ENCODE peak calls at places on chromosomes 4 and X, in seven cellular contexts. O is heart right ventricle; F is heart left ventricle; V is GM23248; P is upper lobe of right lung; A is kidney epithelial cell; B is effector memory CD4-positive, alpha-beta T cell. Q is an unnamed sample.

GRCh38 chr4:182307746-182308145 is 64.5 kb downstream of the TENM3 start:
- DNase-seq in O (no peak), F (no peak), V (peak; percentile 12), P (no peak), A (peak; percentile 95), B (no peak), Q (no peak)

GRCh38 chrX:39418936-39419659 is 617.8 kb downstream of the MID1IP1 start:
- DNase-seq in O (peak; percentile 42), F (peak; percentile 37), V (no peak), P (no peak), A (no peak), B (no peak), Q (peak; percentile 76)

GRCh38 chr4:10180927-10181744 is 64.5 kb upstream of the WDR1 start:
- DNase-seq in O (no peak), F (no peak), V (peak; percentile 84), P (no peak), A (no peak), B (no peak), Q (no peak)

GRCh38 chr4:123892368-123892961 is 495.9 kb downstream of the SPRY1 start:
- DNase-seq in O (no peak), F (no peak), V (peak; percentile 2), P (no peak), A (no peak), B (no peak), Q (no peak)

GRCh38 chr4:3371038-3371437 is 70.7 kb upstream of the HGFAC start:
- DNase-seq in O (no peak), F (no peak), V (peak; percentile 7), P (no peak), A (no peak), B (no peak), Q (no peak)

GRCh38 chr4:151859646-151860045 is 98.8 kb upstream of the GATB start:
- DNase-seq in O (no peak), F (no peak), V (no peak), P (no peak), A (no peak), B (no peak), Q (no peak)

GRCh38 chrX:153687121-153688039 is at the start of gene SLC6A8:
- DNase-seq in O (peak; percentile 80), F (peak; percentile 79), V (peak; percentile 77), P (peak; percentile 80), A (no peak), B (peak; percentile 24), Q (peak; percentile 90)

GRCh38 chr4:8198206-8198905 is 734 bp upstream of the SH3TC1 start:
- DNase-seq in O (no peak), F (no peak), V (no peak), P (peak; percentile 81), A (no peak), B (no peak), Q (no peak)

GRCh38 chrX:28133763-28134162 is 152.5 kb upstream of the DCAF8L1 start:
- DNase-seq in O (no peak), F (no peak), V (no peak), P (no peak), A (no peak), B (no peak), Q (no peak)

GRCh38 chr4:36399762-36400353 is 118.4 kb downstream of the DTHD1 start:
- DNase-seq in O (no peak), F (no peak), V (peak; percentile 14), P (no peak), A (no peak), B (peak; percentile 17), Q (no peak)

GRCh38 chr4:70240192-70240591 is 2.2 kb upstream of the CSN3 start:
- DNase-seq in O (no peak), F (no peak), V (no peak), P (no peak), A (no peak), B (no peak), Q (no peak)

GRCh38 chr4:126124817-126125216 is 810.1 kb downstream of the FAT4 start:
- DNase-seq in O (no peak), F (no peak), V (no peak), P (no peak), A (no peak), B (no peak), Q (no peak)

GRCh38 chr4:153153339-153153851 is 50.8 kb upstream of the TRIM2 start:
- DNase-seq in O (peak; percentile 30), F (peak; percentile 39), V (peak; percentile 76), P (peak; percentile 78), A (no peak), B (peak; percentile 67), Q (peak; percentile 45)

GRCh38 chr4:153152453-153153338 is 51.5 kb upstream of the TRIM2 start:
- DNase-seq in O (peak; percentile 30), F (peak; percentile 30), V (peak; percentile 53), P (peak; percentile 72), A (no peak), B (peak; percentile 37), Q (peak; percentile 71)

GRCh38 chr4:153151535-153152452 is 52.4 kb upstream of the TRIM2 start:
- DNase-seq in O (no peak), F (peak; percentile 29), V (peak; percentile 45), P (peak; percentile 89), A (peak; percentile 71), B (peak; percentile 41), Q (peak; percentile 63)

GRCh38 chr4:153156263-153156662 is 48.0 kb upstream of the TRIM2 start:
- DNase-seq in O (no peak), F (no peak), V (peak; percentile 10), P (no peak), A (no peak), B (no peak), Q (no peak)

GRCh38 chr4:153154010-153154975 is 50.0 kb upstream of the TRIM2 start:
- DNase-seq in O (no peak), F (no peak), V (peak; percentile 60), P (no peak), A (no peak), B (peak; percentile 14), Q (no peak)
- H3K4me3 ChIP-seq in O (no peak overlapping the region), F (peak overlapping the region; percentile 53), V (peak overlapping the region; percentile 72), P (peak overlapping the region; percentile 62), A (peak overlapping the region; percentile 62), B (peak overlapping the region; percentile 77), Q (peak overlapping the region; percentile 54)

DNA sequence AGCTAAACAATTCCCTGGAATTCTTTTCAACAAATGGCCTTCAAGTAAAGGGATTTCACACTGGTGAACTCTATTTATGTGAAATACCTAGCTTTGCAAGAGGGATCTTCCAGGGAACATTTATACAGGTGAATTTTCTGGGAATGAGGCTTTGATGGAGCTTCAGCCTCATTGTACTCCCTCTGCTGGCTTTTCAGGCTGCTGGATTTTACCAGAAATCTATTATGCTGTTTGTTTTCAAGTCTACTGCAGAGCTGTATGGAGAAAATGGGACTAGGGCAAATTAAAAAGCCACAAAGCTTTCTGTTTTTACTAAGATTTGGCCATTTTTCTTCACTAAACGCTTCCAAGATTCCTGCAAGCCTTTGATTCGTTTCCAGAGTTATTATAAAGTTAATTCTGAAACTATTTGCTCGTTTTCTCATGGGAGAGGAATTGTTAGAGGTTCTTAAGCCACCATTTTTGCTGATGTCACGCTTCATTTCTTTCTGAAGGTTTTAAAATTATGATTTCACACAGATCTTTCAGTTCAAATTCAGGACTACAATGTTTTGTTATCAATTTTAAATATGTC is 31.6 kb downstream of the KDM6A start:
- DNase-seq in O (no peak), F (no peak), V (peak; percentile 26), P (no peak), A (no peak), B (no peak), Q (no peak)
- H3K4me3 ChIP-seq in O (no peak overlapping the region), F (no peak overlapping the region), V (peak overlapping the region; percentile 19), P (no peak overlapping the region), A (no peak overlapping the region), B (no peak overlapping the region), Q (no peak overlapping the region)

GRCh38 chr4:175935016-175935661 is 123.1 kb upstream of the GPM6A start:
- DNase-seq in O (no peak), F (no peak), V (no peak), P (no peak), A (no peak), B (no peak), Q (no peak)
- H3K4me3 ChIP-seq in O (no peak overlapping the region), F (no peak overlapping the region), V (no peak overlapping the region), P (no peak overlapping the region), A (no peak overlapping the region), B (no peak overlapping the region), Q (no peak overlapping the region)

DNA sequence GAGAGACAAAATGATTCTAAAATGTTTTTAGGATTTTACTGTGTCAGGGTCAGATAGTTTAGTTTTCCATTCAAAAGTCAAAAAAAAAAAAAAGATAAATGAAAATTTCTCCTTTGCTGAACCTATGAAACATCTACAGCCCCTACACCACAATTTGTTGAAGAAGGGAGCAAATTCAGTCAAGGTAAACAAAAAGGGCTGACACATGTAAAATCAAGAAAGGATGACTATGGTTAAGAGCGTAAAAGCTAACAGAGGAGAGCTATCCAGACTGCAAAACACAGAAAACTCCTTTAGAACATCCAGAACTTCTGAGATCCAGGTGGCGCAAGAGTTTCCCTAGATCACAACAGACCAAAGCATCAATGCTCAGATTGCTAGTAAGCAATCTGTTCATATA is 72.2 kb downstream of the RAB28 start:
- DNase-seq in O (no peak), F (no peak), V (no peak), P (no peak), A (no peak), B (no peak), Q (no peak)
- H3K4me3 ChIP-seq in O (no peak overlapping the region), F (no peak overlapping the region), V (no peak overlapping the region), P (no peak overlapping the region), A (no peak overlapping the region), B (no peak overlapping the region), Q (no peak overlapping the region)